ENCODE peak calls at places on chromosomes 5 and 9, in ten cellular contexts. A, U, Z, K, S, D, G, X, J and H are unnamed samples. For H3K27me3, the result is how much of the 10 kb centered on the place peaks cover.

GRCh38 chr9:23821400-23822181 is 4.4 kb downstream of the ELAVL2 start:
- DNase-seq in G (no peak), X (no peak), J (no peak), S (no peak), D (no peak), A (no peak), Z (no peak), K (no peak), U (peak), H (no peak)

GRCh38 chr9:14313378-14313940 is 482 bp downstream of the NFIB start:
- DNase-seq in X (no peak), D (peak), U (peak), Z (no peak), S (no peak), K (no peak), J (no peak), A (peak), G (no peak), H (no peak)

GRCh38 chr5:2207966-2208544 is 325.3 kb upstream of the IRX4 start:
- DNase-seq in J (no peak), U (peak), D (no peak), A (peak), S (no peak), G (no peak), K (no peak), Z (no peak), X (no peak), H (no peak)

GRCh38 chr5:2746642-2747041 is 4.8 kb downstream of the IRX2 start:
- DNase-seq in Z (no peak), S (no peak), G (no peak), X (no peak), K (no peak), J (no peak), A (no peak), U (no peak), D (no peak), H (no peak)

GRCh38 chr9:12464910-12465512 is 228.2 kb upstream of the TYRP1 start:
- DNase-seq in S (no peak), J (no peak), X (no peak), D (peak), U (peak), G (no peak), A (peak), Z (no peak), K (no peak), H (no peak)

GRCh38 chr9:105399117-105399516 is 48.7 kb upstream of the FSD1L start:
- DNase-seq in U (peak), D (no peak), G (no peak), X (no peak), Z (no peak), K (no peak), S (no peak), A (peak), J (no peak), H (no peak)

GRCh38 chr5:78162253-78162862 is 132.1 kb downstream of the AP3B1 start:
- DNase-seq in K (no peak), X (no peak), Z (no peak), S (no peak), U (peak), G (no peak), A (peak), D (peak), J (no peak), H (no peak)

GRCh38 chr5:171513591-171513990 is 94.1 kb downstream of the FGF18 start:
- DNase-seq in S (no peak), G (no peak), J (no peak), D (peak), U (no peak), X (no peak), K (no peak), A (no peak), Z (no peak), H (no peak)

GRCh38 chr5:113017891-113018635 is 41.5 kb downstream of the DCP2 start:
- DNase-seq in X (no peak), G (no peak), Z (no peak), A (no peak), U (no peak), K (no peak), J (no peak), D (no peak), S (no peak), H (no peak)

GRCh38 chr5:178467261-178468195 is 122.7 kb downstream of the COL23A1 start:
- DNase-seq in G (peak), U (no peak), A (no peak), K (peak), X (no peak), Z (peak), J (no peak), S (no peak), D (peak), H (no peak)

GRCh38 chr5:8943301-8943700 is 602.6 kb downstream of the SEMA5A start:
- DNase-seq in D (peak), J (no peak), Z (no peak), K (no peak), G (no peak), X (no peak), A (no peak), U (no peak), S (no peak), H (no peak)

GRCh38 chr9:336039-336438 is 121.4 kb downstream of the DOCK8 start:
- DNase-seq in X (no peak), K (no peak), U (no peak), Z (no peak), S (no peak), D (no peak), A (no peak), J (no peak), G (no peak), H (no peak)

GRCh38 chr5:61329729-61330128 is 2.3 kb upstream of the ZSWIM6 start:
- DNase-seq in U (no peak), X (no peak), Z (no peak), A (no peak), D (peak), G (no peak), K (no peak), S (no peak), J (no peak), H (no peak)

GRCh38 chr9:89657765-89658164 is 53.0 kb downstream of the GADD45G start:
- DNase-seq in D (no peak), S (no peak), J (no peak), X (no peak), Z (no peak), K (no peak), G (no peak), U (no peak), A (no peak), H (no peak)

GRCh38 chr9:27676827-27677226 is 103.5 kb upstream of the C9orf72 start:
- DNase-seq in S (no peak), Z (no peak), D (no peak), K (no peak), U (no peak), X (no peak), G (no peak), J (no peak), A (no peak), H (no peak)

GRCh38 chr5:151199581-151200185 is 24.2 kb downstream of the CCDC69 start:
- DNase-seq in X (no peak), D (no peak), A (no peak), J (no peak), S (no peak), G (no peak), U (no peak), Z (no peak), K (no peak), H (no peak)

DNA sequence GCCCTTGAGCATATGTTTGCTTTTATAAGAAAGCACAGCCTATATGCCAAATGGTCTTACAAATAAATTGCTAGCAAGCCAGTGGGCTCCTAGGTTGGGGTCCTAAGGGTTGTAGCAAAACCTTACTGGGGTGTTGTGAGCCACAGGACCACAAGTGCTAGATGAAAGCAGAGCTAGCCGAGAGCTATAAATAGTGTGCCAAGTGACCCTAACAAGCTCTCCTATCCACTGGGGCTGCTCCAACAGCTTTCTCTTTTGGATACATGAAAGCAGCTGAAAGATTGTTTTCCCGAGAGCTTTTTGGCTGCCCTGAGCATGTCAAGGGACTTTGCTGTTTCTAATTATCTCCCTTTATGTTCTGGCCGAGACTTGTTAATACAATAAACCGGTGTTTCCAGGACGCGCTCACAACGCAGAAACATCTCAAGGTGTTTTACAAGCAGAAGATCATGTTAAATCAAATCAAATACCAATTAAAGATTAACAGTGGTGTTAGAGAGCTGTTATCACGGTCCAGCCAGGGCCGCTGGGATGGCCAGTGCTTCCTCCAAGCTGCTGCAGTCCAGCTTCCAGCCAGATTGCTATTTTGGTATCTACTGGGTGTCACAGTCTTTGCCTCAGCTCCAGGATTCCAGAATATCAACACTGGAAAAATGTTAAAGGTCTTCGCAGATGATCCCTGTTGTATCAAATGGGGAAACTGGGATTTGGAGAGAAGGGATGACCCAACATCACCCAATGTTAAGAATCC is 351.0 kb downstream of the ASTN2 start:
- DNase-seq in Z (no peak), X (no peak), D (no peak), U (no peak), G (no peak), S (no peak), A (no peak), K (no peak), J (no peak), H (no peak)
- H3K4me3 ChIP-seq in Z (no peak), X (no peak), D (no peak), U (no peak), G (no peak), S (no peak), A (no peak), K (no peak), J (no peak), H (no peak)

GRCh38 chr5:141182248-141182647 is at the start of gene PCDHB16:
- DNase-seq in K (no peak), U (peak), S (no peak), Z (no peak), D (peak), X (no peak), A (peak), J (no peak), G (peak), H (no peak)
- H3K27me3 ChIP-seq in K (under half), U (under half), S (under half), Z (under half), D (under half), X (under half), A (under half), J (under half), G (half or more), H (under half)

DNA sequence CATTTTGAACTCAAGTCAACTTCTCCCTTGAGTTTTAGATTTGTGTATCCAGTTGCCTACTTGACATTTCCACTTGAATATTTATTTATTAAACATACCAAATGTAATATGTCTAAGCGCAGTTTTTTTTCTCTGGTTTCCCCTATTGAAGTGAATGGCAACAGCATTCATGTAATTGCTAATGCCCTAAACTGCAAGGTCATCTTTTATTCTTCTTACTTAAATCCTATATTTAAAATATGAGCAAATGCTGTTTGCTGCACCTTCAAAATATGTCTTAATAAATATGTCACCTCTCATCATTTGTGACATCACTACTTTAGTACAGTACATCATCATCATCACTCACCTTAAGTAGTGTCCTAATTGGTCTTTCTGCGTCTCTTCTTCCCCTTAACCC is 22.4 kb downstream of the SMAD5 start:
- DNase-seq in G (no peak), S (no peak), X (no peak), K (no peak), A (no peak), J (no peak), U (no peak), Z (no peak), D (no peak), H (no peak)
- H3K4me3 ChIP-seq in G (no peak), S (no peak), X (no peak), K (no peak), A (no peak), J (no peak), U (no peak), Z (no peak), D (no peak), H (no peak)

GRCh38 chr5:6302684-6303083 is 75.7 kb downstream of the MED10 start:
- DNase-seq in D (no peak), J (no peak), G (no peak), X (no peak), Z (no peak), U (peak), S (no peak), A (peak), K (no peak), H (no peak)

GRCh38 chr5:6296524-6296923 is 81.8 kb downstream of the MED10 start:
- DNase-seq in S (no peak), U (no peak), G (no peak), X (no peak), Z (no peak), J (no peak), K (no peak), A (no peak), D (no peak), H (no peak)

GRCh38 chr5:6307304-6307703 is 71.0 kb downstream of the MED10 start:
- DNase-seq in D (no peak), J (no peak), S (no peak), U (no peak), Z (no peak), K (no peak), A (no peak), X (no peak), G (no peak), H (no peak)

GRCh38 chr5:6305821-6306220 is 72.5 kb downstream of the MED10 start:
- DNase-seq in G (no peak), Z (no peak), A (no peak), J (no peak), U (no peak), D (no peak), S (no peak), X (no peak), K (no peak), H (no peak)

GRCh38 chr5:6302099-6302498 is 76.2 kb downstream of the MED10 start:
- DNase-seq in G (no peak), K (no peak), D (no peak), U (no peak), J (no peak), A (peak), X (no peak), S (no peak), Z (no peak), H (no peak)
- H3K27me3 ChIP-seq in G (under half), K (under half), D (under half), U (under half), J (under half), A (half or more), X (under half), S (under half), Z (under half), H (under half)

DNA sequence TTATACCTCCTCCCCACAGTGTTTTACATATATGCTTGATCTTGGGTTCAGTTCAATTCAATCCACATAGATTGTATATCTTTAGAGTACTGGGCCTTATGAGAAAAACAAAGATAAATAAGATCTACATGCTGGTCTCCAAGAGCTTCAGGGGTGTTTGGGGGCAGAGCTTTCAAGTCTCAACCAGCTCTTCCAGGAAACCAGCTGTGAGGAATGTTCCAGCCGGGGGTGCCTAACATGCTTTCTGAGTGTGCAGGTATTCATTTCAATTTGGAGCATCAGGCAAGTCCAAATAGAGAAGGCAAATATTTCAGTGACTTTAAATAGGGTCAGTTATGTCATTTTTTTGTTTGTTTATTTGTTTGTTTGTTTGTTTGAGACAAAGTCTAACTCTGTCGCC is 5.7 kb upstream of the RAPGEF1 start:
- DNase-seq in G (no peak), D (no peak), A (no peak), U (no peak), S (no peak), X (no peak), K (no peak), Z (no peak), J (no peak), H (no peak)
- H3K4me3 ChIP-seq in G (no peak), D (no peak), A (no peak), U (no peak), S (no peak), X (no peak), K (no peak), Z (no peak), J (no peak), H (no peak)